ENCODE peak calls at places on chromosomes 2 and 18, in six cellular contexts. R, P, Y, U, T and G are unnamed samples.

GRCh38 chr2:99572380-99572779 is 82.6 kb upstream of the REV1 start:
- DNase-seq in R (no peak), P (no peak), Y (no peak), U (no peak), T (no peak), G (no peak)

GRCh38 chr2:81647715-81648114 is 1343.2 kb upstream of the LRRTM1 start:
- DNase-seq in R (no peak), P (no peak), Y (no peak), U (no peak), T (no peak), G (no peak)

GRCh38 chr2:241584446-241584845 is 25.9 kb downstream of the BOK start:
- DNase-seq in R (peak; percentile 37), P (no peak), Y (no peak), U (no peak), T (no peak), G (no peak)

GRCh38 chr2:230908094-230908594 is 16.9 kb downstream of the GPR55 start:
- DNase-seq in R (peak; percentile 35), P (no peak), Y (no peak), U (no peak), T (no peak), G (no peak)

GRCh38 chr2:18930977-18931376 is 341.6 kb upstream of the NT5C1B start:
- DNase-seq in R (no peak), P (no peak), Y (no peak), U (no peak), T (no peak), G (no peak)

GRCh38 chr2:224927011-224927410 is 115.3 kb downstream of the DOCK10 start:
- DNase-seq in R (no peak), P (no peak), Y (no peak), U (no peak), T (no peak), G (no peak)

GRCh38 chr2:182319556-182319955 is 107.3 kb downstream of the PDE1A start:
- DNase-seq in R (no peak), P (no peak), Y (no peak), U (no peak), T (no peak), G (no peak)

GRCh38 chr2:75466708-75467311 is 93.9 kb downstream of the EVA1A start:
- DNase-seq in R (no peak), P (peak; percentile 22), Y (peak; percentile 24), U (peak; percentile 32), T (peak; percentile 71), G (peak; percentile 17)

GRCh38 chr2:120804446-120804845 is 68.8 kb downstream of the GLI2 start:
- DNase-seq in R (no peak), P (no peak), Y (no peak), U (no peak), T (no peak), G (no peak)

GRCh38 chr2:61961231-61961901 is 55.9 kb downstream of the COMMD1 start:
- DNase-seq in R (no peak), P (no peak), Y (no peak), U (no peak), T (no peak), G (no peak)
- TF ChIP-seq CTCF in R (no peak), P (no peak), Y (no peak), U (no peak), T (no peak), G (no peak)

DNA sequence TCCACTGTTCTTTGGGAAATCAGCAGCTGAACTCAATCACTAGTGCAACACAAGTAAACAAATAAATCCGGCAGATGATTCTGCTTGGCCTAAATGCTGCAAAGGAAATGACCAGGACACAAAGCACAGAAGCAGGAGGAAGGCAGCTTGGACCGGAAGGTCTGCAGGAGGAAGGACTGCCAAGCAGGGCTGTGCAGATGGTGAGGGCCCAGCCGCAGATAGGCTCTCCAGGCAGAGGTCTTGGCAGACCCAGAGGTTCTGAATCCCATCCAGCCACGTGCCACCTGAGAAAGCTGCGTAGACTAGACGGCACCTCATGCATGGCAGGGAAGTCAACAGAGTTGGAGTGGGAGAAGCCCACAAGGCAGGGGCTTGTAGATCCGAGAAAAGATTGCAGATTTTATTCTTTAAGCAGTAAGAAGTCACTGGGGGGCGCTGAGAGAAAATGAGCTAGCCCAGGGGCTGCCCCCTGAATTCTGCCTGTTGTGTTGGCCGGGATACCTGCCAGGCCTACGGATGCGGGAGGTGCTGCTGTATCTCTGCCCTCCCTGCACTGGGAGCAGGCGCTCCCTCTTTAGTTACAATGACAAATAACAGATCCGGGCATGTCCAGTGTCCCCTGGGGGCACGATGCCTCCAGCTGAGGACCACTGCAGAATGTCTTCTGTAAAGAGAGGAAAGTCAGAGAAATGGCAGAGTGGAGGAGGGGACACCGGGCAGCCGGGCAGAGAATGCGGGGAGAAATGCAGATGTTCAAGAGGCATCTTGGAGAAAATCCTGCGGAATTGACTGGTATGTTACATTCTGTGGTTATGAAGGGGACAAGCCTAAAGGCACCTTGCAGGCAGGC is 153.5 kb downstream of the PXDN start:
- DNase-seq in R (no peak), P (no peak), Y (no peak), U (no peak), T (peak; percentile 9), G (no peak)
- TF ChIP-seq CTCF in R (peak; percentile 22), P (no peak), Y (no peak), U (no peak), T (no peak), G (no peak)

GRCh38 chr18:8011906-8012305 is 444.8 kb downstream of the PTPRM start:
- DNase-seq in R (no peak), P (no peak), Y (no peak), U (no peak), T (peak; percentile 26), G (no peak)
- TF ChIP-seq CTCF in R (no peak), P (no peak), Y (no peak), U (no peak), T (peak; percentile 19), G (no peak)

GRCh38 chr2:44801289-44801675 is 140.2 kb upstream of the SIX3 start:
- DNase-seq in R (no peak), P (no peak), Y (no peak), U (no peak), T (no peak), G (no peak)

GRCh38 chr2:44796771-44797170 is 144.7 kb upstream of the SIX3 start:
- DNase-seq in R (no peak), P (no peak), Y (no peak), U (no peak), T (peak; percentile 84), G (no peak)

GRCh38 chr2:44799105-44799504 is 142.4 kb upstream of the SIX3 start:
- DNase-seq in R (no peak), P (no peak), Y (no peak), U (no peak), T (no peak), G (no peak)

GRCh38 chr2:44799754-44800153 is 141.7 kb upstream of the SIX3 start:
- DNase-seq in R (no peak), P (no peak), Y (no peak), U (no peak), T (no peak), G (no peak)

DNA sequence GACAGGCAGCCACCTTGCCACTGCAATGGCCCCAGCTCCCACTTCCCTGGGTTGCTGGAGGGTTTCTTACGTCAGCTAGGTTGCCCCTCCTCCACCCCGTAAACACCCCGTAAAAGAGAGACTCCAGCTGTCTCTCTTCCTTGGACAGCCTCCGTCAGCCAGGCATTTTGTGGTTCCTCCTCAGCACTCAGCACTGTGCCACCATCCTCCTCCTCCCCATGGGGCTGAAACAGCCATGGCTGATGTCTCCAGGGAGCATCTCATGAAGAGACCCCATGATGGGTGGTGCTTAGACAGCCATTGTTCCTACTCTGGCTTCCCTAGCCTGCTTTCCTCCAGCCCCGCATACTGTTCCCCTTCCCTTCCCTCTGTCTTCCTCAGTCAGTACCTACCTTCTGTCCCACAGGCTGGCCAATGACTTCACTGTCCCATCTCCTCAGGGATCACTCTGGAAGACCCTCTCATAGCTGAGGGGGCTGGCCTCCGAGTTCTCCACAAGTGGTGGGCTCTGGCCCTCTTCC is 143.3 kb upstream of the SIX3 start:
- DNase-seq in R (no peak), P (no peak), Y (no peak), U (no peak), T (no peak), G (no peak)
- TF ChIP-seq CTCF in R (no peak), P (no peak), Y (no peak), U (no peak), T (no peak), G (no peak)

GRCh38 chr2:27133905-27134780 is at the start of gene PREB:
- DNase-seq in R (peak; percentile 99), P (peak; percentile 96), Y (peak; percentile 100), U (peak; percentile 97), T (peak; percentile 100), G (peak; percentile 99)
- TF ChIP-seq CTCF in R (peak; percentile 66), P (peak; percentile 2), Y (peak; percentile 25), U (no peak), T (peak; percentile 61), G (peak; percentile 36)

GRCh38 chr2:217903142-217903858 is 99.5 kb downstream of the TNS1 start:
- DNase-seq in R (no peak), P (no peak), Y (no peak), U (no peak), T (no peak), G (no peak)
- TF ChIP-seq CTCF in R (no peak), P (no peak), Y (no peak), U (no peak), T (no peak), G (no peak)

DNA sequence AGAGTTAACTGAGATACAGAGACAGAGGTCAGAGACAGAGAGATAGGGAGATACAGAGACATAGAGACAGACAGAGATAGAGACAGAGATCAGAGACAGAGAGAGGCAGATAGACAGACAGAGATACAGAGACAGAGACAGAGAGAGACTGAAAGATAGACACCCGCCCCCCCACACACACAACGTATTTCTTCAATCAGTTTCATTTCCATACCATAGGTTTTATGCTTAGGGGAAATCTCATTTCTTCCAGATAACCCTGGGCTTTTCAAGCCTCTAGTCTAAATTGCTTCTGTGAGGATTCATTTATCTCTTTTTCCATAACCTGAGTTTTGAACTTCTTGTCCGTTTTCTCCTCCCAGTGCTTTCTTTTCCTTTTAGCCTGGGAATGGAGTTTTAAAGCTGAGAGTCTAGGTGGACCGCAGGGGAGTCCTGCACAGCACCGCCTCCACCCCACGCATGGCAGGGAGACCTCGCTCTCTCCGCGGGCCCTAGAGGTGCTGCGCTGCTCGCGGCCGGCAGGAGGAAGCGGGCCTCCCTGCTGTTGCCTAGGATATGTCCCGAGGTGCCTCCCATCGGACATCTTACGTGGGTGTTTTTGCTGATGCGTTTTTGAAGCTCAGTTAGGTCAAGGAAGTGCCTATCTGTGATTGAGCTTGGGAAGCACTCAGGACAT is 94.7 kb downstream of the CD8B2 start:
- DNase-seq in R (no peak), P (peak; percentile 23), Y (peak; percentile 58), U (peak; percentile 41), T (peak; percentile 73), G (peak; percentile 44)
- TF ChIP-seq CTCF in R (no peak), P (no peak), Y (no peak), U (no peak), T (peak; percentile 61), G (no peak)

GRCh38 chr2:229641676-229642075 is 72.7 kb downstream of the DNER start:
- DNase-seq in R (no peak), P (no peak), Y (no peak), U (no peak), T (no peak), G (no peak)
- TF ChIP-seq CTCF in R (peak; percentile 21), P (no peak), Y (no peak), U (no peak), T (no peak), G (no peak)